ENCODE peak calls at places on chromosome 6, in six cellular contexts. A, Z, D, Q, X and U are unnamed samples. For H3K4me1, the result is how much of the 10 kb centered on the place peaks cover.

GRCh38 chr6:44733868-44734267 is 346.4 kb downstream of the CDC5L start:
- DNase-seq in Z (no peak), Q (no peak), D (no peak), X (no peak), A (no peak), U (no peak)

GRCh38 chr6:3455121-3455489 is 1.7 kb downstream of the SLC22A23 start:
- DNase-seq in Z (no peak), D (no peak), A (no peak), Q (no peak), X (no peak), U (no peak)

GRCh38 chr6:136914947-136915346 is 7.2 kb upstream of the SLC35D3 start:
- DNase-seq in Z (no peak), A (no peak), Q (no peak), X (no peak), D (no peak), U (no peak)

GRCh38 chr6:53805725-53806124 is 10.9 kb downstream of the LRRC1 start:
- DNase-seq in D (no peak), A (no peak), Z (no peak), Q (no peak), X (no peak), U (no peak)

GRCh38 chr6:37582309-37582708 is 82.6 kb upstream of the CCDC167 start:
- DNase-seq in D (no peak), Z (no peak), Q (no peak), X (no peak), A (no peak), U (no peak)

GRCh38 chr6:40825085-40825484 is 213.9 kb downstream of the UNC5CL start:
- DNase-seq in A (no peak), Z (no peak), X (no peak), D (no peak), Q (no peak), U (no peak)

GRCh38 chr6:55293116-55293515 is 34.2 kb upstream of the GFRAL start:
- DNase-seq in Z (no peak), D (no peak), Q (no peak), X (peak), A (no peak), U (no peak)

GRCh38 chr6:151070666-151071065 is 169.1 kb upstream of the AKAP12 start:
- DNase-seq in A (no peak), Z (no peak), Q (no peak), D (no peak), X (no peak), U (no peak)

GRCh38 chr6:144559865-144560603 is 274.9 kb downstream of the UTRN start:
- DNase-seq in A (peak), D (peak), X (no peak), Z (no peak), Q (no peak), U (no peak)

GRCh38 chr6:87723727-87724078 is 21.7 kb upstream of the AKIRIN2 start:
- DNase-seq in A (no peak), Q (no peak), X (no peak), D (no peak), Z (no peak), U (no peak)

GRCh38 chr6:125154184-125155135 is 887 bp downstream of the TPD52L1 start:
- DNase-seq in Z (peak), X (peak), D (peak), A (peak), Q (no peak), U (peak)

GRCh38 chr6:168131464-168132415 is 52.7 kb upstream of the FRMD1 start:
- DNase-seq in X (no peak), D (no peak), Q (no peak), Z (no peak), A (no peak), U (no peak)

GRCh38 chr6:15439410-15440022 is 193.6 kb downstream of the JARID2 start:
- DNase-seq in X (no peak), A (peak), Z (no peak), Q (no peak), D (no peak), U (no peak)

GRCh38 chr6:99943846-99944245 is 50.2 kb downstream of the MCHR2 start:
- DNase-seq in Q (no peak), D (no peak), X (no peak), Z (no peak), A (no peak), U (no peak)

GRCh38 chr6:7561153-7561964 is 19.9 kb downstream of the DSP start:
- DNase-seq in D (no peak), Z (no peak), X (no peak), Q (no peak), A (no peak), U (no peak)

GRCh38 chr6:44416103-44416502 is 28.6 kb downstream of the CDC5L start:
- DNase-seq in D (no peak), Z (no peak), A (no peak), Q (no peak), X (no peak), U (no peak)

GRCh38 chr6:161168281-161168891 is 105.5 kb downstream of the AGPAT4 start:
- DNase-seq in Q (no peak), A (peak), X (peak), D (peak), Z (no peak), U (no peak)

GRCh38 chr6:45697605-45698004 is 318.1 kb downstream of the CLIC5 start:
- DNase-seq in Q (no peak), D (no peak), A (peak), Z (no peak), X (peak), U (no peak)

GRCh38 chr6:165686966-165687365 is 23.9 kb upstream of the PDE10A start:
- DNase-seq in Z (no peak), X (no peak), Q (no peak), D (no peak), A (no peak), U (no peak)

GRCh38 chr6:2989332-2990178 is 10.1 kb upstream of the NQO2 start:
- DNase-seq in D (peak), Z (peak), Q (peak), X (peak), A (peak), U (peak)

GRCh38 chr6:11460001-11460668 is 77.4 kb upstream of the TMEM170B start:
- DNase-seq in A (no peak), Z (no peak), Q (no peak), X (no peak), D (no peak), U (no peak)

GRCh38 chr6:15090145-15090579 is 155.7 kb upstream of the JARID2 start:
- DNase-seq in Z (no peak), A (no peak), X (no peak), D (no peak), Q (no peak), U (no peak)

GRCh38 chr6:169723991-169724553 is at the start of gene PHF10:
- DNase-seq in A (peak), Z (peak), D (peak), Q (peak), X (no peak), U (peak)

GRCh38 chr6:112939543-112939942 is 592.4 kb downstream of the RFPL4B start:
- DNase-seq in Z (no peak), Q (no peak), X (no peak), A (no peak), D (peak), U (no peak)

GRCh38 chr6:33589723-33590530 is 9.9 kb upstream of the BAK1 start:
- DNase-seq in X (peak), D (peak), Z (no peak), A (no peak), Q (no peak), U (peak)

GRCh38 chr6:78947962-78948361 is 80.6 kb downstream of the IRAK1BP1 start:
- DNase-seq in Z (no peak), D (no peak), X (no peak), Q (no peak), A (no peak), U (no peak)

GRCh38 chr6:111739257-111739696 is 133.6 kb upstream of the TRAF3IP2 start:
- DNase-seq in Z (no peak), X (no peak), A (no peak), D (peak), Q (no peak), U (no peak)

GRCh38 chr6:159169193-159169555 is at the start of gene FNDC1:
- DNase-seq in A (peak), D (peak), Q (no peak), Z (no peak), X (no peak), U (peak)

DNA sequence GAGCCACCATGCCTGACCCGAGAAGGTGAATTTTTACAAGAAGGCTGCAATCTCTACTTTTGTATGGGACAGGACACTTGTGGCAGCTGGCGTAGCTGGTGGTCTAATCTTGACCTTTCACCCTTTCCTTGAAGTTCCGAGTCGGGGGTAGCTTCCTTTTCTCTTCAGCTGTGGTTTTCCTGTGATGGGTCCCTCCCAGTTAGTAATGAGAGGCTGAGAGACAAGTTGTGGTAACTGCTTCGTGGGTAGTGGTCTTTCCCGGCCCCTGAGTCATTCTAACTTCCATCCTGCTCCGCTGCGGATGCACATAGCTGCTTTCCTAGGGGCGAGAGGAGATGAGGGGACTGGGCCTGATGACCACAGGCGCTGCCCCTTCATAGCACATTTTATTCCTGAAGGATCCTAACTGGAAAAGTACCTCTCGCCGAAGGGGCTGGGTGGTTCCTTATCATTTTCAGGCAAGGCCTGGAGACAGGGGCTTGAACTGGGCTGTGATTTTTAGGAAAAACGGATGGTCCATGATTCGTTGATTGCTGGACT is 3.1 kb downstream of the SYNJ2 start:
- DNase-seq in Q (no peak), X (no peak), D (no peak), Z (no peak), A (no peak), U (no peak)
- H3K4me1 ChIP-seq in Q (half or more), X (half or more), D (under half), Z (half or more), A (under half), U (under half)

GRCh38 chr6:71391126-71391525 is 102.5 kb downstream of the OGFRL1 start:
- DNase-seq in A (no peak), D (no peak), Z (no peak), X (no peak), Q (no peak), U (no peak)
- H3K4me1 ChIP-seq in A (under half), D (under half), Z (under half), X (under half), Q (under half), U (under half)

GRCh38 chr6:116444575-116444974 is 16.6 kb upstream of the CALHM6 start:
- DNase-seq in A (no peak), Z (no peak), D (no peak), X (no peak), Q (no peak), U (no peak)

GRCh38 chr6:116447496-116448011 is 13.6 kb upstream of the CALHM6 start:
- DNase-seq in X (no peak), A (no peak), D (no peak), Z (no peak), Q (no peak), U (no peak)

GRCh38 chr6:116444991-116445566 is 16.1 kb upstream of the CALHM6 start:
- DNase-seq in Q (no peak), A (no peak), X (no peak), Z (no peak), D (no peak), U (no peak)

GRCh38 chr6:116446399-116446798 is 14.8 kb upstream of the CALHM6 start:
- DNase-seq in A (no peak), X (no peak), Z (no peak), Q (no peak), D (no peak), U (no peak)

DNA sequence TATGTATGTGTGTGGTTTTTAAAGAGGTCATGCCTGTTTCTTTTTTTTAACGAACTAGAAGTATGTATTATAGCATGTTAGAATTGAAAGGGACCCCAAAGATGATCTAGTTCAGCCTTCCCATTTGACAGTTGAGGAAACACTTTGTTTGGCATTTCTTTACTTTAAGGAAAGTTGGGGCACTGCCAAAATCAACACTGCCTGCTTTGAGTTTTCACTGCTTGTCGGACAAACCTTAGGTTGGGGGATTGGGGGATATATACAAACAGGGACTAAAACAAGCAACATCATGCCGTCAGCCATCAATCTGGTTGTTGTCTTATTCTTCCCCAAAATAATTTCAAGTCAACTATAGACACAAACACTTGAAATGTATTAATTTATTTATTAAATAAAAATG is 14.1 kb upstream of the CALHM6 start:
- DNase-seq in A (no peak), Z (no peak), D (no peak), Q (no peak), X (no peak), U (no peak)
- H3K4me1 ChIP-seq in A (under half), Z (under half), D (under half), Q (under half), X (under half), U (under half)

GRCh38 chr6:138537090-138537489 is 37.8 kb upstream of the NHSL1 start:
- DNase-seq in X (no peak), Z (no peak), A (no peak), D (no peak), Q (no peak), U (no peak)
- H3K4me1 ChIP-seq in X (under half), Z (under half), A (under half), D (under half), Q (under half), U (under half)

GRCh38 chr6:142335415-142335814 is 33.6 kb downstream of the ADGRG6 start:
- DNase-seq in D (no peak), X (no peak), Z (no peak), A (no peak), Q (no peak), U (no peak)
- H3K4me1 ChIP-seq in D (under half), X (under half), Z (under half), A (under half), Q (under half), U (under half)

DNA sequence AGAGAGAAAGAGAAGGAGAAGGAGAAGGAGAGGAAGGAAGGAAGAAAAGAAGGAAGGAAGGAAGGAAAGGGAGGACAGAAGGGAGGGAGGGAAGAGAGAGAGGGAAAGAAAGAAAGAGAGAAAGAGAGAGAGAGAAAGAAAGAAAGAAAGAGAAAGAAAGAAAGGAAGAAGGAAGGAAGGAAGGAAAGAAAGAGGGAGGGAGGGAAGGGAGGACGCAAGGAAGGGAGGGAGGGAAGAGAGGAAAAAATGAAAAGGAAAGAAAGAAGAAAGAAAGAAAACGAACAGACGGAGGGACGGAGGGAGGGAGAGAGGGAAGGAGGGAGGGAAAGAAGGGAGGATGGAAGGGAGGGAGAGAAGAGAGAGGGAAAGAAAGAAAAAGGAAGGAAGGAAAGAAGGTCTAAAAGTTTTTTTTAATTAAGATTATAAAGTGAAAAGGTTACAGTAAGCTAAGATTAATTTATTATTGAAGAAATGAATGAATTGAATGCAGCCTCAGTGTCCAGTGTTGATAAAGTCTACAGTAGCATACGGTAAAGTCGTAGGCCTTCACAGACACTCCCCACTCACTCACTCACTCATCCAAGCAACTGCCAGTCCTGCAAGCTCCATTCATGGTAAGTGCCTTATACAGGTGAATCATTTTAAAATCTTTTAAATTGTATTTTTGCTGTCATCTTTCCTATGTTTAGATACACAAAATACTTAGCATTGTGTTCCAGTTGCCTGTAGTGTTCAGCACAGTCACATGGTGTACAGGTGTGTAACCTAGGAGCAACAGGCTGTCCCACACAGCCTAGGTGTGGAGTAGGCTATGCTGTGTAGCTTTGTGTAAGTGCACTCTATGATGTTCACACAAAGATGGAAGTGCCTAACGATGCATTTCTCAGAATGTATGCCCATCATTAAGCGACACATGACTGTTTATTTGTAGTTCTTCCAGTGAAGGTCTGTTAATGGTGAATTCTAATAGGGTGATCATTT is 20.3 kb upstream of the ARID1B start:
- DNase-seq in X (no peak), Z (no peak), Q (no peak), D (no peak), A (no peak), U (no peak)
- H3K4me1 ChIP-seq in X (under half), Z (under half), Q (under half), D (under half), A (under half), U (under half)

GRCh38 chr6:25745836-25746235 is 8.7 kb upstream of the SLC17A4 start:
- DNase-seq in Q (no peak), Z (no peak), D (no peak), X (no peak), A (no peak), U (no peak)
- H3K4me1 ChIP-seq in Q (under half), Z (under half), D (under half), X (under half), A (under half), U (under half)

GRCh38 chr6:108737594-108738546 is 110.4 kb upstream of the ARMC2 start:
- DNase-seq in X (peak), D (no peak), A (no peak), Q (no peak), Z (peak), U (peak)

GRCh38 chr6:108734336-108734922 is 113.8 kb upstream of the ARMC2 start:
- DNase-seq in D (no peak), Z (no peak), Q (no peak), X (no peak), A (no peak), U (no peak)

GRCh38 chr6:108736832-108737231 is 111.4 kb upstream of the ARMC2 start:
- DNase-seq in Z (peak), Q (no peak), A (no peak), X (peak), D (no peak), U (peak)

GRCh38 chr6:108735310-108735990 is 112.8 kb upstream of the ARMC2 start:
- DNase-seq in Q (no peak), Z (no peak), A (no peak), D (no peak), X (peak), U (no peak)

GRCh38 chr6:108735991-108736345 is 112.3 kb upstream of the ARMC2 start:
- DNase-seq in Q (no peak), Z (no peak), D (no peak), A (no peak), X (peak), U (no peak)
- H3K4me1 ChIP-seq in Q (under half), Z (under half), D (under half), A (under half), X (half or more), U (under half)